ENCODE peak calls at places on chromosome 12, in seven cellular contexts. N is A549, G is stomach, X is transverse colon, Q is tibial nerve, U is H1, B is SK-N-SH. W is an unnamed sample.

GRCh38 chr12:4273651-4274395 is at the start of gene CCND2:
- DNase-seq in N (peak; percentile 53), G (peak; percentile 67), X (peak; percentile 93), Q (peak; percentile 81), U (peak; percentile 81), B (peak; percentile 43), W (peak; percentile 79)

GRCh38 chr12:25740617-25741016 is 187.5 kb upstream of the LMNTD1 start:
- DNase-seq in N (no peak), G (no peak), X (no peak), Q (no peak), U (no peak), B (no peak), W (no peak)

GRCh38 chr12:123389560-123390351 is 5.8 kb downstream of the KMT5A start:
- DNase-seq in N (peak; percentile 53), G (peak; percentile 67), X (peak; percentile 79), Q (no peak), U (no peak), B (peak; percentile 77), W (peak; percentile 25)

GRCh38 chr12:124294686-124295315 is at the start of gene RFLNA:
- DNase-seq in N (no peak), G (peak; percentile 62), X (peak; percentile 58), Q (no peak), U (no peak), B (peak; percentile 78), W (peak; percentile 33)

GRCh38 chr12:78611504-78611903 is 253.1 kb upstream of the SYT1 start:
- DNase-seq in N (no peak), G (no peak), X (no peak), Q (no peak), U (no peak), B (no peak), W (no peak)

GRCh38 chr12:69274861-69275260 is 35.5 kb downstream of the CPSF6 start:
- DNase-seq in N (no peak), G (no peak), X (no peak), Q (no peak), U (no peak), B (no peak), W (no peak)

GRCh38 chr12:127278351-127278750 is 988.6 kb upstream of the TMEM132C start:
- DNase-seq in N (no peak), G (no peak), X (no peak), Q (no peak), U (no peak), B (no peak), W (no peak)

GRCh38 chr12:19916982-19917381 is 451.4 kb upstream of the PDE3A start:
- DNase-seq in N (no peak), G (no peak), X (no peak), Q (no peak), U (no peak), B (no peak), W (no peak)

GRCh38 chr12:5927732-5928516 is 17.1 kb downstream of the ANO2 start:
- DNase-seq in N (no peak), G (no peak), X (no peak), Q (no peak), U (no peak), B (no peak), W (no peak)

DNA sequence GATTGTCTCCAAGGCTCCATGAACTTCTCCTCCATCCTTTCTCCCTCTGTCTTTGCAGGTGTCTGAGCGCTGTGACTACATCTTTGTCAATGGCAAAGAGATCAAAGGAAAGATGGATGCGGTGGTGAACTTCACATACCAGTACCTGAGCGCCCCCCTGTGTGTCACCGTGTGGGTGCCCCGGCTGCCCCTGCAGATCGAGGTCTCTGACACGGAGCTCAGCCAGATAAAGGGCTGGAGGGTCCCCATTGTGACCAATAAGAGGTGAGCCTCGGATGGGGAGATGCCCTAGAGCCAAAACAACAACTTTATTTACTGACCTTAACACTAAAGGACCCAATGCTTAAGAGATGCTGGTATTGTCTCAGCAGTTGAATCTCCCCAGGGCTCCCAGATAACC is 130.0 kb downstream of the SLC15A4 start:
- DNase-seq in N (no peak), G (no peak), X (no peak), Q (no peak), U (no peak), B (no peak), W (no peak)
- TF ChIP-seq CTCF in N (no peak), G (no peak), X (no peak), Q (no peak), U (peak; percentile 10), B (no peak), W (no peak)

GRCh38 chr12:94309348-94309747 is 150.3 kb downstream of the CEP83 start:
- DNase-seq in N (no peak), G (no peak), X (no peak), Q (no peak), U (no peak), B (no peak), W (no peak)

GRCh38 chr12:94304566-94305061 is 155.1 kb downstream of the CEP83 start:
- DNase-seq in N (no peak), G (no peak), X (no peak), Q (no peak), U (peak; percentile 79), B (no peak), W (no peak)

GRCh38 chr12:94304012-94304411 is 155.6 kb downstream of the PLXNC1 start:
- DNase-seq in N (no peak), G (no peak), X (no peak), Q (no peak), U (no peak), B (no peak), W (no peak)

GRCh38 chr12:94308612-94309011 is 151.1 kb downstream of the CEP83 start:
- DNase-seq in N (no peak), G (no peak), X (no peak), Q (no peak), U (no peak), B (no peak), W (no peak)

GRCh38 chr12:94305293-94305957 is 154.2 kb downstream of the CEP83 start:
- DNase-seq in N (no peak), G (no peak), X (no peak), Q (no peak), U (no peak), B (no peak), W (no peak)
- TF ChIP-seq EP300 in N (no peak), G (no peak), X (no peak), Q (no peak), U (no peak), B (no peak), W (no peak)

GRCh38 chr12:639988-640387 is 23.3 kb downstream of the NINJ2 start:
- DNase-seq in N (no peak), G (no peak), X (no peak), Q (no peak), U (no peak), B (no peak), W (no peak)
- H3K27ac ChIP-seq in N (peak overlapping the region; percentile 49), G (peak overlapping the region; percentile 10), X (no peak overlapping the region), Q (no peak overlapping the region), U (no peak overlapping the region), B (no peak overlapping the region), W (no peak overlapping the region)

GRCh38 chr12:115956674-115957073 is 320.8 kb downstream of the MED13L start:
- DNase-seq in N (no peak), G (no peak), X (no peak), Q (no peak), U (no peak), B (no peak), W (no peak)

GRCh38 chr12:115953031-115953430 is 324.5 kb downstream of the MED13L start:
- DNase-seq in N (no peak), G (no peak), X (no peak), Q (no peak), U (no peak), B (no peak), W (no peak)

GRCh38 chr12:115960868-115961802 is 316.4 kb downstream of the MED13L start:
- DNase-seq in N (no peak), G (no peak), X (no peak), Q (no peak), U (no peak), B (no peak), W (no peak)

GRCh38 chr12:115953450-115953849 is 324.0 kb downstream of the MED13L start:
- DNase-seq in N (no peak), G (no peak), X (no peak), Q (no peak), U (no peak), B (no peak), W (no peak)

GRCh38 chr12:115956236-115956635 is 321.3 kb downstream of the MED13L start:
- DNase-seq in N (no peak), G (no peak), X (no peak), Q (no peak), U (no peak), B (no peak), W (no peak)
- TF ChIP-seq CTCF in N (no peak), G (no peak), X (no peak), Q (no peak), U (no peak), B (no peak), W (no peak)

GRCh38 chr12:24109381-24110039 is 160.0 kb upstream of the SOX5 start:
- DNase-seq in N (no peak), G (no peak), X (no peak), Q (no peak), U (no peak), B (peak; percentile 35), W (no peak)
- TF ChIP-seq EP300 in N (no peak), G (no peak), X (no peak), Q (no peak), U (no peak), B (no peak), W (no peak)

GRCh38 chr12:400828-401227 is 616 bp upstream of the CCDC77 start:
- DNase-seq in N (no peak), G (no peak), X (no peak), Q (no peak), U (no peak), B (no peak), W (no peak)

GRCh38 chr12:401235-402126 is at the start of gene CCDC77:
- DNase-seq in N (peak; percentile 78), G (peak; percentile 92), X (peak; percentile 93), Q (peak; percentile 78), U (peak; percentile 80), B (peak; percentile 95), W (peak; percentile 89)

DNA sequence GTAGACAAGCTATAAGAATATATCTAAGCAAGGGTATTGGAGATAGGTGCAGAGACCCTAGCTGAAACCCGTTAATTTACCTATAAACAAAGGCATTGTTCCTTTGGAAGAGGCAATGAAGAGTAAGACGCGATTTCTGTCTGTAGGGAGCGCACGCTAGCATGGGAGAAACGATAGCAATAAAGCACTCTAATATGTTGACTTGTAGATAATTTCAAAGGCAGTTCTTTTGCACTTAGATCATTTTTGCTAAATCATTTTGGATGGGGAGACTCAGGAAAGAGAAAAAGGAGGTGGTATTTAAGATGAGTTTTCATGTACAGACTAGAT is 648 bp downstream of the CCDC77 start:
- DNase-seq in N (no peak), G (no peak), X (no peak), Q (no peak), U (no peak), B (peak; percentile 32), W (no peak)
- H3K27ac ChIP-seq in N (peak overlapping the region; percentile 78), G (peak overlapping the region; percentile 82), X (peak overlapping the region; percentile 76), Q (no peak overlapping the region), U (peak overlapping the region; percentile 54), B (peak overlapping the region; percentile 44), W (no peak overlapping the region)